ENCODE peak calls at places on chromosomes 12 and 14, in four cellular contexts. X is EH, W is NCI-H2171 treated with DMSO at 0.1 percent for 48 hours, N is stromal cell of bone marrow. E is an unnamed sample.
A peak's percentile ranks its signal among the peaks of the same experiment; 100 is the strongest.

GRCh38 chr12:7091171-7091570 is 1.1 kb downstream of the C1R start:
- DNase-seq in N (no peak), W (no peak), X (no peak), E (no peak)

GRCh38 chr14:90649557-90650135 is 166.6 kb downstream of the TTC7B start:
- DNase-seq in W (no peak), X (no peak), N (no peak), E (no peak)

GRCh38 chr12:45130881-45131281 is 80.0 kb upstream of the DBX2 start:
- DNase-seq in N (peak; percentile 21), W (no peak), X (peak; percentile 62), E (peak; percentile 54)

GRCh38 chr12:30795660-30796507 is 41.1 kb upstream of the CAPRIN2 start:
- DNase-seq in W (peak; percentile 47), N (peak; percentile 51), X (peak; percentile 89), E (peak; percentile 73)

GRCh38 chr12:130826151-130826801 is 12.8 kb downstream of the STX2 start:
- DNase-seq in X (peak; percentile 72), N (no peak), W (no peak), E (peak; percentile 64)

GRCh38 chr12:31206038-31206670 is 119.8 kb downstream of the SINHCAF start:
- DNase-seq in W (no peak), N (peak; percentile 31), X (peak; percentile 43), E (no peak)

GRCh38 chr12:105672576-105672975 is 342.1 kb downstream of the C12orf75 start:
- DNase-seq in N (no peak), W (no peak), X (no peak), E (no peak)

GRCh38 chr12:102811125-102811737 is 105.8 kb downstream of the PAH start:
- DNase-seq in W (peak; percentile 42), X (peak; percentile 22), N (no peak), E (no peak)

GRCh38 chr12:132200800-132201199 is 56.5 kb downstream of the NOC4L start:
- DNase-seq in X (no peak), N (no peak), W (no peak), E (no peak)

GRCh38 chr12:77847665-77848431 is 17.2 kb downstream of the NAV3 start:
- DNase-seq in W (no peak), X (peak; percentile 80), N (peak; percentile 79), E (peak; percentile 81)

GRCh38 chr14:31954991-31955390 is 122.1 kb upstream of the ARHGAP5 start:
- DNase-seq in W (no peak), X (no peak), N (peak; percentile 29), E (no peak)

GRCh38 chr12:71655907-71656306 is 7.7 kb downstream of the ZFC3H1 start:
- DNase-seq in W (no peak), N (no peak), X (no peak), E (no peak)